ENCODE peak calls at places on chromosomes 1 and 21, in four cellular contexts. D is activated naive CD8-positive, alpha-beta T cell treated with anti-CD3 and anti-CD28 coated beads, Interleukin-2, amount 50 U/mL, for 24 hours; I is NCI-H1092; T is HCEC 1CT. J is an unnamed sample.

GRCh38 chr1:39462074-39462473 is 29.4 kb upstream of the BMP8A start:
- DNase-seq in D (no peak), I (no peak), T (peak; percentile 63), J (no peak)

GRCh38 chr1:231724876-231725647 is 98.5 kb downstream of the DISC1 start:
- DNase-seq in I (no peak), D (peak; percentile 28), T (peak; percentile 33), J (peak; percentile 57)

GRCh38 chr1:25743164-25744139 is 56.5 kb upstream of the SELENON start:
- DNase-seq in D (no peak), T (no peak), I (peak; percentile 99), J (peak; percentile 98)

GRCh38 chr1:67256291-67257172 is 51.1 kb upstream of the IL12RB2 start:
- DNase-seq in I (no peak), D (no peak), T (no peak), J (no peak)

GRCh38 chr1:157217486-157217885 is 79.3 kb upstream of the ETV3 start:
- DNase-seq in I (no peak), D (no peak), T (no peak), J (no peak)

GRCh38 chr1:31703431-31704260 is at the start of gene COL16A1:
- DNase-seq in T (peak; percentile 43), I (no peak), D (no peak), J (no peak)

GRCh38 chr1:17351047-17351446 is 20.9 kb upstream of the PADI6 start:
- DNase-seq in T (no peak), D (no peak), I (no peak), J (no peak)

GRCh38 chr1:161305872-161306519 is 3.8 kb downstream of the MPZ start:
- DNase-seq in D (peak; percentile 82), T (no peak), I (peak; percentile 79), J (no peak)

GRCh38 chr1:227944066-227944930 is 3.4 kb downstream of the WNT9A start:
- DNase-seq in I (no peak), D (no peak), T (no peak), J (no peak)

GRCh38 chr1:242240061-242240460 is 241.2 kb upstream of the MAP1LC3C start:
- DNase-seq in D (no peak), T (no peak), I (peak; percentile 46), J (peak; percentile 100)

GRCh38 chr1:199821029-199821779 is 206.3 kb upstream of the NR5A2 start:
- DNase-seq in T (no peak), I (peak; percentile 69), D (no peak), J (no peak)

GRCh38 chr1:5455056-5455455 is 537.2 kb downstream of the NPHP4 start:
- DNase-seq in I (no peak), D (no peak), T (no peak), J (no peak)

GRCh38 chr1:223683586-223684487 is 18.3 kb upstream of the CAPN8 start:
- DNase-seq in T (peak; percentile 39), D (peak; percentile 67), I (peak; percentile 84), J (peak; percentile 52)

GRCh38 chr1:107526524-107527198 is 385.8 kb downstream of the NTNG1 start:
- DNase-seq in D (no peak), I (no peak), T (no peak), J (no peak)

GRCh38 chr1:168180148-168180524 is 1.4 kb downstream of the TIPRL start:
- DNase-seq in D (peak; percentile 14), I (no peak), T (no peak), J (no peak)

GRCh38 chr1:156586323-156586722 is 5.3 kb upstream of the NAXE start:
- DNase-seq in I (no peak), T (no peak), D (no peak), J (no peak)

GRCh38 chr1:60694980-60695379 is 387.4 kb upstream of the NFIA start:
- DNase-seq in D (no peak), T (no peak), I (no peak), J (no peak)

GRCh38 chr1:54125671-54126070 is 27.1 kb downstream of the CDCP2 start:
- DNase-seq in I (no peak), D (no peak), T (no peak), J (no peak)

GRCh38 chr1:187300093-187300492 is 471.3 kb downstream of the PLA2G4A start:
- DNase-seq in I (no peak), D (no peak), T (no peak), J (peak; percentile 31)

GRCh38 chr1:7460807-7461206 is 310.3 kb upstream of the VAMP3 start:
- DNase-seq in T (no peak), D (no peak), I (no peak), J (no peak)

GRCh38 chr1:234478152-234478480 is 863 bp downstream of the TARBP1 start:
- DNase-seq in D (peak; percentile 68), I (peak; percentile 58), T (peak; percentile 26), J (no peak)

GRCh38 chr1:183273300-183273699 is 87.2 kb downstream of the LAMC2 start:
- DNase-seq in T (peak; percentile 44), D (no peak), I (no peak), J (no peak)

GRCh38 chr21:35195232-35195631 is 146.1 kb upstream of the RUNX1 start:
- DNase-seq in T (peak; percentile 16), I (no peak), D (no peak), J (no peak)

GRCh38 chr21:27112186-27112585 is 145.3 kb upstream of the ADAMTS5 start:
- DNase-seq in I (no peak), D (no peak), T (no peak), J (no peak)

GRCh38 chr21:44801468-44802395 is at the start of gene UBE2G2:
- DNase-seq in D (peak; percentile 91), T (peak; percentile 66), I (peak; percentile 83), J (peak; percentile 59)

GRCh38 chr1:13494025-13494424 is 19.8 kb downstream of the LRRC38 start:
- DNase-seq in I (no peak), D (no peak), T (no peak), J (no peak)

GRCh38 chr1:36306902-36307456 is 811 bp downstream of the SH3D21 start:
- DNase-seq in T (peak; percentile 91), D (peak; percentile 95), I (peak; percentile 93), J (peak; percentile 87)

GRCh38 chr1:38944547-38944946 is 2.9 kb upstream of the RHBDL2 start:
- DNase-seq in I (no peak), D (no peak), T (no peak), J (no peak)

GRCh38 chr1:111875640-111876039 is 113.8 kb downstream of the KCND3 start:
- DNase-seq in D (no peak), I (no peak), T (no peak), J (no peak)

GRCh38 chr1:234486858-234487830 is 8.2 kb upstream of the TARBP1 start:
- DNase-seq in I (no peak), D (no peak), T (peak; percentile 70), J (peak; percentile 22)

GRCh38 chr1:23980725-23981063 is 567 bp upstream of the SRSF10 start:
- DNase-seq in I (peak; percentile 27), D (peak; percentile 79), T (peak; percentile 46), J (no peak)

GRCh38 chr1:84539972-84540371 is 33.6 kb upstream of the GNG5 start:
- DNase-seq in I (no peak), D (no peak), T (no peak), J (no peak)

GRCh38 chr1:69967245-69967766 is 238.1 kb downstream of the LRRC40 start:
- DNase-seq in T (no peak), D (no peak), I (no peak), J (no peak)

GRCh38 chr1:109272831-109273547 is 10.0 kb downstream of the PSRC1 start:
- DNase-seq in I (no peak), D (no peak), T (no peak), J (no peak)

GRCh38 chr1:162846256-162847212 is 14.4 kb downstream of the CCDC190 start:
- DNase-seq in I (no peak), T (peak; percentile 78), D (no peak), J (no peak)

GRCh38 chr1:55038974-55039341 is 390 bp upstream of the PCSK9 start:
- DNase-seq in D (no peak), T (no peak), I (no peak), J (no peak)

J was measured in NCI-H446 treated with DMSO at 0.1 percent for 48 hours.